ENCODE peak calls at places on chromosome 1, in seven cellular contexts. I is CD8-positive, alpha-beta T cell; K is GM13976; T is B cell; Z is psoas muscle; J is cardiac muscle cell; Q is HFFc6. U is an unnamed sample.

GRCh38 chr1:100585774-100586173 is 47.8 kb downstream of the GPR88 start:
- DNase-seq in I (no peak), K (no peak), T (no peak), Z (no peak), J (no peak), Q (peak; percentile 56), U (no peak)

GRCh38 chr1:245652660-245653427 is 498.1 kb downstream of the KIF26B start:
- DNase-seq in I (no peak), K (no peak), T (no peak), Z (no peak), J (peak; percentile 17), Q (no peak), U (no peak)

GRCh38 chr1:43835141-43836021 is 98.2 kb upstream of the ARTN start:
- DNase-seq in I (no peak), K (no peak), T (no peak), Z (peak; percentile 21), J (no peak), Q (peak; percentile 93), U (peak; percentile 28)

GRCh38 chr1:65083263-65083896 is 64.6 kb upstream of the AK4 start:
- DNase-seq in I (no peak), K (no peak), T (no peak), Z (no peak), J (no peak), Q (no peak), U (no peak)

GRCh38 chr1:201466492-201466891 is 2.5 kb downstream of the PHLDA3 start:
- DNase-seq in I (no peak), K (no peak), T (no peak), Z (peak; percentile 46), J (no peak), Q (no peak), U (no peak)

GRCh38 chr1:218847966-218848365 is 325.7 kb upstream of the LYPLAL1 start:
- DNase-seq in I (no peak), K (no peak), T (no peak), Z (no peak), J (no peak), Q (no peak), U (no peak)

GRCh38 chr1:152130186-152130585 is 14.9 kb upstream of the TCHH start:
- DNase-seq in I (no peak), K (no peak), T (no peak), Z (no peak), J (no peak), Q (no peak), U (no peak)

GRCh38 chr1:221696045-221696444 is 45.8 kb downstream of the DUSP10 start:
- DNase-seq in I (no peak), K (no peak), T (no peak), Z (no peak), J (no peak), Q (peak; percentile 44), U (no peak)

GRCh38 chr1:231385118-231385748 is 36.9 kb downstream of the EGLN1 start:
- DNase-seq in I (no peak), K (no peak), T (no peak), Z (no peak), J (no peak), Q (no peak), U (no peak)

GRCh38 chr1:78553859-78554258 is 63.1 kb downstream of the PTGFR start:
- DNase-seq in I (no peak), K (no peak), T (no peak), Z (no peak), J (no peak), Q (no peak), U (no peak)

GRCh38 chr1:115837762-115838421 is 3.0 kb downstream of the NHLH2 start:
- DNase-seq in I (no peak), K (no peak), T (no peak), Z (no peak), J (no peak), Q (no peak), U (no peak)

GRCh38 chr1:95323117-95323516 is 89.1 kb downstream of the RWDD3 start:
- DNase-seq in I (no peak), K (no peak), T (no peak), Z (no peak), J (no peak), Q (no peak), U (no peak)

GRCh38 chr1:159282118-159282517 is 20.0 kb upstream of the FCER1A start:
- DNase-seq in I (no peak), K (no peak), T (no peak), Z (no peak), J (no peak), Q (no peak), U (no peak)

DNA sequence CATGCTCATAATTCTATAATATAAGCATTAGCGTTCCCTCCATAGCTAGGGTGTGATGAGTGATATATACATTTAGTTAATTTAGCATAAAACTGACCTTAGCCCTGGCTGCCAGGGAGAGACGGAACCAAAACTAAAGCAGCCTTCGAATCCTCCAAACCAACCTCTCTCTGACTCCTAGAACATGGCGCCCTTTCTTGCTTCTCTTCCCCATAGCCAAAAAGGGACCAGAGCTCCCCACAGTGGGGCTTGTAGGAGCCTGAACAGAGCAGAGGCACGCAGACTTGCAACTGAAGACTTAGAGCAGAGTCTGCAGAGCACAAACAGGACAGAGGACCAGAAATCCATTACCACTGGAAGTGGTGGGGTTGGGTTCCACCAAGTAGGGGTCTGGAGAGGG is 17.7 kb downstream of the IRF2BP2 start:
- DNase-seq in I (no peak), K (no peak), T (no peak), Z (no peak), J (no peak), Q (no peak), U (no peak)
- TF ChIP-seq CTCF in I (no peak), K (no peak), T (no peak), Z (no peak), J (no peak), Q (no peak), U (no peak)

DNA sequence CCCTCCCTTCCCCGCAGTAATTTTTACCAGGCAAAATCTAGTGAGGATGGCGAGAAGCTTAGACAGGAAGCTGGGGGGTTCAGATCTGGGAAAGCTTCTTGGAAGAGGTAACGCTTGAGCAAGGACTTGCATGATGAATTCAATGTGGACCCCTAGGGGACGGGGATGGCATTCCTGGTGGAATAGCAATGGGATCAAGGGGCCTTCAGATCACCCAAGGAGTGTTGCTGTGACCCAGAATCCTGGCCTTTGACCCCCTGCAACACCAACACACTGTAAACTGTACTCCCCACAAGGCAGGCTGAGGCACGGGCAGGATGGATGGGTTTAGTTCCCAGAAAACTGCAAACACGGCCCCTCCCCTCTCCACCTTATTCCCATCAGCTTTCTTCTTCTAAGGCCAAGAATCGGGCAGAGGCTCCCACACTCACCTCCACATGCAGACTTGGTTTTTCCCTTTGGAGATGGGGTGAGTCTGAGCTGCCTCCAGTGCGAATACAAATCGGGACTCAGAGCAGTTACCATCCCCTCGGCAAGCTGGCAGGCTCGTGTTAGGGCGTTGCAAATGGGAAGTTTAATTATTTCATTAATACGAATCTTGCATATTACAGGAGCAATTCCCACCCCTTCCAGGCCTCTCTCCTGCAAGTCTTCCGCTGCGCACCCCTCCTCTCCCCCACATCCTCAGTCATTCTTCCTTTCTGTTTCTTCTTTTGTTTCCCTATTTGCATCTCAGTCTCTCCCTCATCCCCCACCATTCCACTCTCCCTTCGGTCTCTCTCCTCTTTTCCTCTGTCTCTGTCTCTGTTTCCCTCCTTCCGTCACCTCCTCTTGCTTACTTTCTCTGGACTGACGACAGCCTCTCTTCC is 20.2 kb downstream of the DISP3 start:
- DNase-seq in I (no peak), K (no peak), T (no peak), Z (no peak), J (no peak), Q (no peak), U (no peak)
- TF ChIP-seq CTCF in I (no peak), K (no peak), T (no peak), Z (no peak), J (no peak), Q (no peak), U (no peak)

GRCh38 chr1:26839339-26839722 is 12.8 kb downstream of the ZDHHC18 start:
- DNase-seq in I (no peak), K (no peak), T (no peak), Z (no peak), J (no peak), Q (no peak), U (no peak)

GRCh38 chr1:26844389-26844788 is 17.9 kb downstream of the ZDHHC18 start:
- DNase-seq in I (no peak), K (no peak), T (no peak), Z (no peak), J (no peak), Q (no peak), U (no peak)

GRCh38 chr1:26839779-26840178 is 13.3 kb downstream of the ZDHHC18 start:
- DNase-seq in I (no peak), K (no peak), T (no peak), Z (no peak), J (no peak), Q (no peak), U (no peak)

GRCh38 chr1:26833432-26834405 is 7.2 kb downstream of the ZDHHC18 start:
- DNase-seq in I (peak; percentile 96), K (peak; percentile 93), T (peak; percentile 93), Z (no peak), J (no peak), Q (no peak), U (peak; percentile 91)

DNA sequence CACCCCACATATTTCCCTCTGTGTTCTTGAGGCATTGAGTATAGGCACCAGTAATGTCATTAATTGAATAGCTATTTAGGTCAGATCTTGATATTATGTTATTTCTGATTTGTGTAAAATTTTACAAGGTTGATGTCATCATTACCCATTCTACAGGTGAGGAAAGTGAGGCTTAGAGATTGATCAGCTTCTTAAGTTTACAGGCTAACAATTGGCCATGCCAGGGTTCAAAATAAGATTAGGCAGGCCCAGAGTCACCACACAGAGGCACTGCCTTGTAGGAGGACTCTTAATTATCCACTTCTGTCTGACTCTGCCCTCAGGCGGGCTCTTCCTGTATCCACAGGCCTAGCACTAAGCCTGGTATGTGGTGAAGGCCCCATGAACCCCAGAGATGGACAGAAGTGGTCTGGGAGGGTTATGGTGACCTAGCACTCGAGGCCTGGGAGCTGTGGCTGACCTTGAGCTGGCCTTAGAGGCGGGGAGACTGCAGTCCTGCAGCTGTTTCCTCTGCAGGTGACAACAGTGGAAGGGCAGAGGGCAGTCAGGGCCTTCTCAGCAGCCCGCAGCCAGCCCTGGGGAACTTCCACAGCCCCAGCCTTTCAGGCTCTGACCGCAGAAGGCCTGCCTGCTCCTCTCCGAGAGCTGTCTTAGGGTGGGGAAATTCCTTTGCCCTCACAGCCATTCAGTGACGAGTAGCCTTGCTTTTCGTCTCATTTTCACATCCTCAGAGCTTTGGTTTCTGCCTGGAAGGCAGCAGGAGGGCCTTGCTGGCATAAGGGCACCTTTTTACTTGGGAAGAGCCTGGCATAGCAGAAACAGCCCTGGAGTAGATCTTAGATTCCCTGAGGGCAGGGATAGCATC is 12.2 kb downstream of the ZDHHC18 start:
- DNase-seq in I (peak; percentile 57), K (peak; percentile 85), T (peak; percentile 77), Z (no peak), J (no peak), Q (no peak), U (peak; percentile 82)
- TF ChIP-seq CTCF in I (no peak), K (no peak), T (no peak), Z (no peak), J (no peak), Q (no peak), U (no peak)

DNA sequence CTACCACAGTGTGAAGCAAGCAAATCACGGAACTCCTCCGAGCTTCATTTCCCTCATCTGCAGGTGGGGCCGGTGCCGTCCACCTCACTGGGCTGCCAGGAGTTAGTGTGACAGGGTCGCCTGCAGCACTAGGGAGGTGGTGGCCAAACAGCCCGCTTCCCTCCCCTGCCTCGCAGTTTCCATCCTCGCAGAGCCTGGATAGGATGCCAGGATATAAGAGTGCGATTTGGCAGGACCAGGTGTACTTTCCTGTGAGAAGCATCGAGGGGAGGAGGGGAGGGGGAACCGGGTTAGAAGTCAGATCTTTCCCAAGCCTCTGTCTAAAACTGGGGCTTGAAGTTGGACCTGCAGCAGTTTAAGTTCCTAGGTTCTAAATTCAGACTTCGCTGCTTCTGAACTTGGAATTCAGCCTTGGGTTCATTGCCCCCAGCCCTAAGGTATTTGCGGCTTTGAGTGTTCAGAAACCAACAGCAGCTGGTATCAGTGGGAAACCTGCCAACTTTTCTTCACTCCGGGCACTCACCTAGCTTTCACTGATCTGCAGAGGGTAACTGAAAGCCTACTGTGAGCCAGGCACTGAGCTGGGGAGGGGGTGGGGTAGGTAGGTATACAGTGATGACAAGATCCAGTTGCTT is 1.7 kb upstream of the JUN start:
- DNase-seq in I (peak; percentile 56), K (no peak), T (no peak), Z (peak; percentile 24), J (peak; percentile 70), Q (peak; percentile 21), U (no peak)
- TF ChIP-seq CTCF in I (no peak), K (no peak), T (peak; percentile 23), Z (no peak), J (no peak), Q (peak; percentile 31), U (no peak)

U was measured in GM13977.